ENCODE peak calls at places on chromosomes 6 and 20, in seven cellular contexts. A is activated gamma-delta T cell treated with Interleukin-2 at 50 U/mL for 16 hours, Z is progenitor cell of endocrine pancreas, H is SW480, S is MCF 10A, I is NCI-H1417, L is EL. D is an unnamed sample.

GRCh38 chr6:12119085-12119588 is 107.0 kb downstream of the HIVEP1 start:
- DNase-seq in S (no peak), A (peak; percentile 20), H (no peak), Z (no peak), L (no peak), I (no peak), D (peak; percentile 8)

GRCh38 chr20:10919549-10920140 is 245.8 kb upstream of the JAG1 start:
- DNase-seq in L (peak; percentile 90), A (no peak), Z (no peak), H (no peak), S (peak; percentile 60), I (no peak), D (no peak)

GRCh38 chr20:8670900-8671229 is 398.0 kb upstream of the PLCB4 start:
- DNase-seq in Z (no peak), S (peak; percentile 41), A (no peak), L (peak; percentile 15), H (no peak), I (no peak), D (no peak)

GRCh38 chr6:3625980-3626533 is 125.5 kb downstream of the PXDC1 start:
- DNase-seq in Z (no peak), S (no peak), I (no peak), L (no peak), A (no peak), H (no peak), D (no peak)

GRCh38 chr6:29941476-29941875 is 856 bp upstream of the HLA-A start:
- DNase-seq in I (no peak), L (peak; percentile 35), H (no peak), S (peak; percentile 17), Z (no peak), A (no peak), D (no peak)

GRCh38 chr20:18005170-18005989 is 36.6 kb downstream of the MGME1 start:
- DNase-seq in S (no peak), H (no peak), Z (no peak), A (no peak), L (no peak), I (no peak), D (no peak)

GRCh38 chr6:80728830-80729229 is 622.4 kb downstream of the BCKDHB start:
- DNase-seq in H (no peak), I (no peak), A (no peak), Z (no peak), L (no peak), S (no peak), D (no peak)

GRCh38 chr20:57592263-57593092 is 27.7 kb downstream of the ZBP1 start:
- DNase-seq in I (peak; percentile 70), H (no peak), A (no peak), Z (no peak), S (no peak), L (no peak), D (no peak)

GRCh38 chr6:70520575-70520974 is 46.2 kb upstream of the SDHAF4 start:
- DNase-seq in H (peak; percentile 13), A (no peak), S (peak; percentile 13), I (peak; percentile 21), Z (no peak), L (no peak), D (no peak)

GRCh38 chr6:144063246-144063743 is 32.1 kb downstream of the SF3B5 start:
- DNase-seq in A (no peak), L (no peak), Z (no peak), H (peak; percentile 39), S (no peak), I (peak; percentile 84), D (no peak)

GRCh38 chr20:62015445-62016288 is 50.0 kb downstream of the TAF4 start:
- DNase-seq in L (no peak), A (no peak), Z (no peak), S (no peak), I (no peak), H (no peak), D (no peak)